ENCODE peak calls at places on chromosomes 12 and 14, in eight cellular contexts. One of them, this sample, is unnamed.
A peak's percentile ranks its signal among the peaks of the same experiment; 100 is the strongest.

GRCh38 chr12:6460751-6461371 is 9.0 kb downstream of the TAPBPL start:
- DNase-seq in pancreas: no peak
- DNase-seq in mesendoderm: no peak
- DNase-seq in right cardiac atrium: no peak
- DNase-seq in Karpas-422: peak; percentile 48
- DNase-seq in psoas muscle: no peak
- DNase-seq in mammary epithelial cell: no peak
- DNase-seq in effector memory CD4-positive, alpha-beta T cell: no peak
- DNase-seq in this sample: peak; percentile 85

GRCh38 chr12:115794659-115795081 is 482.8 kb downstream of the MED13L start:
- DNase-seq in mammary epithelial cell: no peak
- DNase-seq in psoas muscle: no peak
- DNase-seq in pancreas: no peak
- DNase-seq in mesendoderm: peak; percentile 93
- DNase-seq in Karpas-422: no peak
- DNase-seq in effector memory CD4-positive, alpha-beta T cell: no peak
- DNase-seq in right cardiac atrium: no peak
- DNase-seq in this sample: no peak

GRCh38 chr14:20553024-20553423 is 7.8 kb downstream of the RNASE9 start:
- DNase-seq in mesendoderm: no peak
- DNase-seq in right cardiac atrium: no peak
- DNase-seq in effector memory CD4-positive, alpha-beta T cell: no peak
- DNase-seq in mammary epithelial cell: no peak
- DNase-seq in Karpas-422: no peak
- DNase-seq in pancreas: no peak
- DNase-seq in psoas muscle: no peak
- DNase-seq in this sample: no peak

GRCh38 chr12:57822392-57823130 is 4.0 kb upstream of the AVIL start:
- DNase-seq in right cardiac atrium: no peak
- DNase-seq in effector memory CD4-positive, alpha-beta T cell: no peak
- DNase-seq in mesendoderm: no peak
- DNase-seq in psoas muscle: no peak
- DNase-seq in pancreas: no peak
- DNase-seq in Karpas-422: no peak
- DNase-seq in mammary epithelial cell: no peak
- DNase-seq in this sample: no peak

GRCh38 chr14:97266653-97267052 is 469.5 kb downstream of the VRK1 start:
- DNase-seq in pancreas: no peak
- DNase-seq in mesendoderm: peak; percentile 86
- DNase-seq in right cardiac atrium: no peak
- DNase-seq in Karpas-422: no peak
- DNase-seq in psoas muscle: no peak
- DNase-seq in effector memory CD4-positive, alpha-beta T cell: no peak
- DNase-seq in mammary epithelial cell: no peak
- DNase-seq in this sample: no peak

GRCh38 chr12:22287776-22288621 is 46.5 kb downstream of the ST8SIA1 start:
- DNase-seq in psoas muscle: no peak
- DNase-seq in mammary epithelial cell: peak; percentile 57
- DNase-seq in mesendoderm: peak; percentile 44
- DNase-seq in effector memory CD4-positive, alpha-beta T cell: no peak
- DNase-seq in pancreas: no peak
- DNase-seq in right cardiac atrium: no peak
- DNase-seq in Karpas-422: no peak
- DNase-seq in this sample: peak; percentile 30

GRCh38 chr14:105067140-105067968 is 2.1 kb upstream of the GPR132 start:
- DNase-seq in Karpas-422: no peak
- DNase-seq in pancreas: no peak
- DNase-seq in mesendoderm: no peak
- DNase-seq in right cardiac atrium: no peak
- DNase-seq in mammary epithelial cell: peak; percentile 37
- DNase-seq in effector memory CD4-positive, alpha-beta T cell: peak; percentile 55
- DNase-seq in psoas muscle: peak; percentile 40
- DNase-seq in this sample: peak; percentile 55

GRCh38 chr12:65695077-65695865 is 129.0 kb upstream of the HMGA2 start:
- DNase-seq in psoas muscle: no peak
- DNase-seq in effector memory CD4-positive, alpha-beta T cell: no peak
- DNase-seq in mammary epithelial cell: peak; percentile 98
- DNase-seq in right cardiac atrium: peak; percentile 47
- DNase-seq in mesendoderm: peak; percentile 22
- DNase-seq in Karpas-422: no peak
- DNase-seq in pancreas: peak; percentile 66
- DNase-seq in this sample: no peak

GRCh38 chr12:27974735-27975221 is 2.2 kb upstream of the PTHLH start:
- DNase-seq in Karpas-422: no peak
- DNase-seq in mesendoderm: peak; percentile 25
- DNase-seq in pancreas: no peak
- DNase-seq in effector memory CD4-positive, alpha-beta T cell: no peak
- DNase-seq in mammary epithelial cell: no peak
- DNase-seq in psoas muscle: peak; percentile 49
- DNase-seq in right cardiac atrium: peak; percentile 39
- DNase-seq in this sample: no peak

GRCh38 chr12:130613831-130614230 is 102.3 kb downstream of the RIMBP2 start:
- DNase-seq in psoas muscle: no peak
- DNase-seq in pancreas: no peak
- DNase-seq in mammary epithelial cell: no peak
- DNase-seq in mesendoderm: no peak
- DNase-seq in right cardiac atrium: no peak
- DNase-seq in effector memory CD4-positive, alpha-beta T cell: no peak
- DNase-seq in Karpas-422: no peak
- DNase-seq in this sample: no peak

GRCh38 chr12:58455146-58455545 is 465.2 kb downstream of the LRIG3 start:
- DNase-seq in Karpas-422: no peak
- DNase-seq in right cardiac atrium: no peak
- DNase-seq in pancreas: no peak
- DNase-seq in mesendoderm: no peak
- DNase-seq in effector memory CD4-positive, alpha-beta T cell: no peak
- DNase-seq in psoas muscle: no peak
- DNase-seq in mammary epithelial cell: no peak
- DNase-seq in this sample: no peak

GRCh38 chr14:53784688-53785087 is 171.9 kb downstream of the BMP4 start:
- DNase-seq in right cardiac atrium: no peak
- DNase-seq in effector memory CD4-positive, alpha-beta T cell: no peak
- DNase-seq in mesendoderm: no peak
- DNase-seq in pancreas: no peak
- DNase-seq in psoas muscle: no peak
- DNase-seq in mammary epithelial cell: no peak
- DNase-seq in Karpas-422: no peak
- DNase-seq in this sample: no peak

GRCh38 chr12:25557830-25558436 is 4.8 kb upstream of the LMNTD1 start:
- DNase-seq in mammary epithelial cell: peak; percentile 45
- DNase-seq in effector memory CD4-positive, alpha-beta T cell: no peak
- DNase-seq in mesendoderm: peak; percentile 54
- DNase-seq in Karpas-422: peak; percentile 87
- DNase-seq in psoas muscle: no peak
- DNase-seq in pancreas: no peak
- DNase-seq in right cardiac atrium: no peak
- DNase-seq in this sample: no peak

GRCh38 chr14:46048127-46048526 is 603.5 kb downstream of the RPL10L start:
- DNase-seq in psoas muscle: no peak
- DNase-seq in Karpas-422: peak; percentile 64
- DNase-seq in right cardiac atrium: no peak
- DNase-seq in mammary epithelial cell: peak; percentile 56
- DNase-seq in mesendoderm: peak; percentile 96
- DNase-seq in effector memory CD4-positive, alpha-beta T cell: no peak
- DNase-seq in pancreas: no peak
- DNase-seq in this sample: no peak

GRCh38 chr12:92439397-92439779 is 263.4 kb upstream of the PLEKHG7 start:
- DNase-seq in Karpas-422: no peak
- DNase-seq in pancreas: no peak
- DNase-seq in effector memory CD4-positive, alpha-beta T cell: no peak
- DNase-seq in right cardiac atrium: peak; percentile 36
- DNase-seq in mesendoderm: no peak
- DNase-seq in mammary epithelial cell: peak; percentile 90
- DNase-seq in psoas muscle: no peak
- DNase-seq in this sample: no peak

GRCh38 chr12:69779928-69780327 is 41.3 kb downstream of the RAB3IP start:
- DNase-seq in pancreas: no peak
- DNase-seq in Karpas-422: peak; percentile 88
- DNase-seq in mesendoderm: peak; percentile 84
- DNase-seq in right cardiac atrium: peak; percentile 28
- DNase-seq in psoas muscle: no peak
- DNase-seq in effector memory CD4-positive, alpha-beta T cell: no peak
- DNase-seq in mammary epithelial cell: peak; percentile 34
- DNase-seq in this sample: no peak

GRCh38 chr12:47717443-47718193 is 7.7 kb downstream of the ENDOU start:
- DNase-seq in effector memory CD4-positive, alpha-beta T cell: no peak
- DNase-seq in right cardiac atrium: peak; percentile 96
- DNase-seq in psoas muscle: peak; percentile 89
- DNase-seq in mammary epithelial cell: no peak
- DNase-seq in pancreas: peak; percentile 83
- DNase-seq in Karpas-422: peak; percentile 94
- DNase-seq in mesendoderm: peak; percentile 93
- DNase-seq in this sample: peak; percentile 44

GRCh38 chr12:56601503-56601902 is 28.6 kb downstream of the BAZ2A start:
- DNase-seq in right cardiac atrium: peak; percentile 63
- DNase-seq in Karpas-422: peak; percentile 69
- DNase-seq in mammary epithelial cell: no peak
- DNase-seq in mesendoderm: peak; percentile 66
- DNase-seq in pancreas: no peak
- DNase-seq in effector memory CD4-positive, alpha-beta T cell: no peak
- DNase-seq in psoas muscle: no peak
- DNase-seq in this sample: peak; percentile 32

GRCh38 chr14:71290301-71290700 is 383.0 kb downstream of the PCNX1 start:
- DNase-seq in mesendoderm: peak; percentile 26
- DNase-seq in right cardiac atrium: no peak
- DNase-seq in Karpas-422: no peak
- DNase-seq in pancreas: no peak
- DNase-seq in psoas muscle: no peak
- DNase-seq in effector memory CD4-positive, alpha-beta T cell: no peak
- DNase-seq in mammary epithelial cell: no peak
- DNase-seq in this sample: no peak

GRCh38 chr12:62472472-62472871 is 5.8 kb downstream of the MON2 start:
- DNase-seq in effector memory CD4-positive, alpha-beta T cell: no peak
- DNase-seq in Karpas-422: no peak
- DNase-seq in mammary epithelial cell: no peak
- DNase-seq in pancreas: no peak
- DNase-seq in psoas muscle: no peak
- DNase-seq in mesendoderm: peak; percentile 95
- DNase-seq in right cardiac atrium: no peak
- DNase-seq in this sample: no peak

GRCh38 chr14:102221026-102221425 is 81.3 kb downstream of the WDR20 start:
- DNase-seq in psoas muscle: no peak
- DNase-seq in pancreas: no peak
- DNase-seq in Karpas-422: no peak
- DNase-seq in effector memory CD4-positive, alpha-beta T cell: no peak
- DNase-seq in mammary epithelial cell: peak; percentile 47
- DNase-seq in mesendoderm: peak; percentile 68
- DNase-seq in right cardiac atrium: no peak
- DNase-seq in this sample: no peak

GRCh38 chr12:1823237-1823636 is 2.9 kb downstream of the LRTM2 start:
- DNase-seq in mammary epithelial cell: no peak
- DNase-seq in Karpas-422: no peak
- DNase-seq in pancreas: no peak
- DNase-seq in effector memory CD4-positive, alpha-beta T cell: no peak
- DNase-seq in psoas muscle: no peak
- DNase-seq in right cardiac atrium: peak; percentile 10
- DNase-seq in mesendoderm: no peak
- DNase-seq in this sample: no peak
- H3K4me3 ChIP-seq in mammary epithelial cell: no peak overlapping the region
- H3K4me3 ChIP-seq in Karpas-422: no peak overlapping the region
- H3K4me3 ChIP-seq in pancreas: no peak overlapping the region
- H3K4me3 ChIP-seq in effector memory CD4-positive, alpha-beta T cell: no peak overlapping the region
- H3K4me3 ChIP-seq in psoas muscle: no peak overlapping the region
- H3K4me3 ChIP-seq in right cardiac atrium: no peak overlapping the region
- H3K4me3 ChIP-seq in mesendoderm: no peak overlapping the region
- H3K4me3 ChIP-seq in this sample: no peak overlapping the region

GRCh38 chr12:131756441-131756840 is 45.6 kb downstream of the SFSWAP start:
- DNase-seq in effector memory CD4-positive, alpha-beta T cell: no peak
- DNase-seq in mesendoderm: no peak
- DNase-seq in right cardiac atrium: no peak
- DNase-seq in psoas muscle: no peak
- DNase-seq in mammary epithelial cell: no peak
- DNase-seq in pancreas: no peak
- DNase-seq in Karpas-422: no peak
- DNase-seq in this sample: no peak
- H3K27ac ChIP-seq in effector memory CD4-positive, alpha-beta T cell: no peak overlapping the region
- H3K27ac ChIP-seq in mesendoderm: no peak overlapping the region
- H3K27ac ChIP-seq in right cardiac atrium: no peak overlapping the region
- H3K27ac ChIP-seq in psoas muscle: no peak overlapping the region
- H3K27ac ChIP-seq in mammary epithelial cell: no peak overlapping the region
- H3K27ac ChIP-seq in pancreas: no peak overlapping the region
- H3K27ac ChIP-seq in Karpas-422: no peak overlapping the region
- H3K27ac ChIP-seq in this sample: no peak overlapping the region

DNA sequence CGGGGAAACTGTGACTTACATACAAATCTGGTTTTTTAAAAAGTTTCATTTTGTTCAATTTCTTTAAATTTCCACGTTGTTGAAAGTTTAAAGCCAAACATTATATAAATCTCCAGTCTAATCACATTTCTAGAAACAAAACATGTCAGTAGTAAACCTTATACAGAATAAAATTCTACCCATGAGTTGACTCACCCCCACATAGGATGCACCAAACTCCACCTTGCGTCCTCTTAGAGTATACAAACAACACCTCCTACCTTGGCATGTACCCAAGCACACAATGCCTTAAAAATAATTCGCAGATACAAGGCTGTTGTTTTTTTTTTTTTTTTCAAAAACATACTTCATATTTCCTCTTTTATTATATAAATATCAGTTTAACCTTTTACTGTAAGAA is 3.4 kb downstream of the FBXL14 start:
- DNase-seq in effector memory CD4-positive, alpha-beta T cell: no peak
- DNase-seq in psoas muscle: no peak
- DNase-seq in Karpas-422: no peak
- DNase-seq in right cardiac atrium: no peak
- DNase-seq in pancreas: no peak
- DNase-seq in mesendoderm: peak; percentile 61
- DNase-seq in mammary epithelial cell: peak; percentile 52
- DNase-seq in this sample: peak; percentile 27
- H3K4me3 ChIP-seq in effector memory CD4-positive, alpha-beta T cell: peak overlapping the region; percentile 29
- H3K4me3 ChIP-seq in psoas muscle: peak overlapping the region; percentile 96
- H3K4me3 ChIP-seq in Karpas-422: peak overlapping the region; percentile 23
- H3K4me3 ChIP-seq in right cardiac atrium: peak overlapping the region; percentile 45
- H3K4me3 ChIP-seq in pancreas: no peak overlapping the region
- H3K4me3 ChIP-seq in mesendoderm: no peak overlapping the region
- H3K4me3 ChIP-seq in mammary epithelial cell: peak overlapping the region; percentile 40
- H3K4me3 ChIP-seq in this sample: peak overlapping the region; percentile 90

DNA sequence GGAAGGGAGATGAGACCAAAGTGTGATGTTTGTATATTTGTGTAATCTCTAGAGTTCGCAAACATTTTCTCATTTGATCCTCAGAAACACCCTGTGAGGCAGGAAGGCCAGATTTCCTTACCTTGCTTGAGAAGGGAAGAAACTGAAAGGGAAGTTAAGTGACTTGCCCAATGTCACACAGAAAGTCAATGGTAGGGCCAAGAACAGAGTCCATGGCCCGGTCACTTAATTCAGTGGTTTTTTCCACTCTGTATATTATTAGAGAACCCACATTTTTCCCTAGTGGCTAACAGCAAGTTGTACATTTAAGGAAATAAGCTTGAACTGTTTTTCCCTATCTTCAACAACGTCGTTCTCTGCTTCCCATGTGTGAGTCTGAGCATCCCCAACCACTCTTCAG is 25.6 kb upstream of the CHPT1 start:
- DNase-seq in psoas muscle: no peak
- DNase-seq in pancreas: no peak
- DNase-seq in mammary epithelial cell: no peak
- DNase-seq in mesendoderm: no peak
- DNase-seq in effector memory CD4-positive, alpha-beta T cell: no peak
- DNase-seq in right cardiac atrium: no peak
- DNase-seq in Karpas-422: no peak
- DNase-seq in this sample: no peak
- H3K27ac ChIP-seq in psoas muscle: no peak overlapping the region
- H3K27ac ChIP-seq in pancreas: no peak overlapping the region
- H3K27ac ChIP-seq in mammary epithelial cell: no peak overlapping the region
- H3K27ac ChIP-seq in mesendoderm: no peak overlapping the region
- H3K27ac ChIP-seq in effector memory CD4-positive, alpha-beta T cell: no peak overlapping the region
- H3K27ac ChIP-seq in right cardiac atrium: peak overlapping the region; percentile 19
- H3K27ac ChIP-seq in Karpas-422: no peak overlapping the region
- H3K27ac ChIP-seq in this sample: no peak overlapping the region

This sample was measured in CD4-positive, CD25-positive, alpha-beta regulatory T cell.